ENCODE peak calls at places on chromosomes 16 and 17, in four cellular contexts. One of them, this sample, is unnamed. For H3K27me3, the result is how much of the 10 kb centered on the place peaks cover.

GRCh38 chr17:36657763-36658490 is 56.5 kb downstream of the MRM1 start:
- DNase-seq in astrocyte: no peak
- DNase-seq in neural progenitor cell: peak
- DNase-seq in heart left ventricle: no peak
- DNase-seq in this sample: no peak

GRCh38 chr16:83794874-83795273 is 12.9 kb upstream of the HSBP1 start:
- DNase-seq in astrocyte: no peak
- DNase-seq in neural progenitor cell: no peak
- DNase-seq in heart left ventricle: no peak
- DNase-seq in this sample: no peak

GRCh38 chr17:79001190-79002020 is 8.2 kb downstream of the CANT1 start:
- DNase-seq in astrocyte: no peak
- DNase-seq in neural progenitor cell: no peak
- DNase-seq in heart left ventricle: no peak
- DNase-seq in this sample: no peak

GRCh38 chr17:57288034-57288752 is 31.9 kb downstream of the MSI2 start:
- DNase-seq in astrocyte: no peak
- DNase-seq in neural progenitor cell: no peak
- DNase-seq in heart left ventricle: peak
- DNase-seq in this sample: no peak

GRCh38 chr17:81002409-81003361 is 11.0 kb downstream of the CHMP6 start:
- DNase-seq in astrocyte: peak
- DNase-seq in neural progenitor cell: no peak
- DNase-seq in heart left ventricle: peak
- DNase-seq in this sample: no peak

GRCh38 chr17:55224746-55225145 is 40.0 kb upstream of the HLF start:
- DNase-seq in astrocyte: no peak
- DNase-seq in neural progenitor cell: no peak
- DNase-seq in heart left ventricle: no peak
- DNase-seq in this sample: no peak

GRCh38 chr17:34436607-34437006 is 73.6 kb upstream of the CCL1 start:
- DNase-seq in astrocyte: no peak
- DNase-seq in neural progenitor cell: no peak
- DNase-seq in heart left ventricle: no peak
- DNase-seq in this sample: no peak

GRCh38 chr16:11672206-11673090 is 4.2 kb downstream of the SNN start:
- DNase-seq in astrocyte: no peak
- DNase-seq in neural progenitor cell: no peak
- DNase-seq in heart left ventricle: no peak
- DNase-seq in this sample: no peak

GRCh38 chr17:16971458-16972338 is at the start of gene TNFRSF13B:
- DNase-seq in astrocyte: no peak
- DNase-seq in neural progenitor cell: no peak
- DNase-seq in heart left ventricle: no peak
- DNase-seq in this sample: no peak

GRCh38 chr17:64036198-64036922 is 15.9 kb upstream of the ICAM2 start:
- DNase-seq in astrocyte: no peak
- DNase-seq in neural progenitor cell: peak
- DNase-seq in heart left ventricle: no peak
- DNase-seq in this sample: no peak

GRCh38 chr16:11309895-11310633 is 28.9 kb upstream of the PRM1 start:
- DNase-seq in astrocyte: no peak
- DNase-seq in neural progenitor cell: no peak
- DNase-seq in heart left ventricle: no peak
- DNase-seq in this sample: no peak

GRCh38 chr17:76644995-76645394 is 1.4 kb upstream of the ST6GALNAC1 start:
- DNase-seq in astrocyte: no peak
- DNase-seq in neural progenitor cell: no peak
- DNase-seq in heart left ventricle: no peak
- DNase-seq in this sample: no peak

GRCh38 chr17:76643553-76644148 is at the start of gene ST6GALNAC1:
- DNase-seq in astrocyte: no peak
- DNase-seq in neural progenitor cell: no peak
- DNase-seq in heart left ventricle: peak
- DNase-seq in this sample: no peak

GRCh38 chr17:76645481-76645880 is 1.9 kb upstream of the ST6GALNAC1 start:
- DNase-seq in astrocyte: no peak
- DNase-seq in neural progenitor cell: no peak
- DNase-seq in heart left ventricle: no peak
- DNase-seq in this sample: no peak

GRCh38 chr17:76642994-76643393 is 563 bp downstream of the ST6GALNAC1 start:
- DNase-seq in astrocyte: no peak
- DNase-seq in neural progenitor cell: no peak
- DNase-seq in heart left ventricle: no peak
- DNase-seq in this sample: no peak

DNA sequence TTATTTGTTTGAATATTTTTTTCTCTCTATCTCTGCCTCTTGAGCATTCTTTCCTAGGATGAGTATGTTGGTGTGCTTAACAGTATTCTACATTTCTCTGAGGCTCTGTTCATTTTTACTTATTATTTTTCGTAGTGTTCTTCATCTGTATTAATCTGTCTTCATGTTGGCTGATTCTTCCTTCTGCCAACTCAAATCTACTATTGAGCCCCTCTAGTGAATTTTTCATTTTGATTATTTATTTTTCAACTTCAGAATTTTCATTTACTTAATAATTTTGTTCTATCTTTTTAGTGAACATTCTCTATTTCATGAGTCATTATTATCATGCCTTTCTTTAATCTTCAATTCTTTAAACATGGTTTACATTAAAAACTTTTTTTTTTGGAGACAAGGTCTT is 3.2 kb upstream of the ST6GALNAC1 start:
- DNase-seq in astrocyte: no peak
- DNase-seq in neural progenitor cell: no peak
- DNase-seq in heart left ventricle: no peak
- DNase-seq in this sample: no peak
- H3K4me3 ChIP-seq in astrocyte: no peak
- H3K4me3 ChIP-seq in neural progenitor cell: no peak
- H3K4me3 ChIP-seq in heart left ventricle: no peak
- H3K4me3 ChIP-seq in this sample: no peak

GRCh38 chr17:76793775-76794174 is 55.9 kb downstream of the MFSD11 start:
- DNase-seq in astrocyte: peak
- DNase-seq in neural progenitor cell: peak
- DNase-seq in heart left ventricle: no peak
- DNase-seq in this sample: no peak
- TF ChIP-seq CTCF in astrocyte: peak
- TF ChIP-seq CTCF in neural progenitor cell: peak
- TF ChIP-seq CTCF in heart left ventricle: no peak
- TF ChIP-seq CTCF in this sample: peak

DNA sequence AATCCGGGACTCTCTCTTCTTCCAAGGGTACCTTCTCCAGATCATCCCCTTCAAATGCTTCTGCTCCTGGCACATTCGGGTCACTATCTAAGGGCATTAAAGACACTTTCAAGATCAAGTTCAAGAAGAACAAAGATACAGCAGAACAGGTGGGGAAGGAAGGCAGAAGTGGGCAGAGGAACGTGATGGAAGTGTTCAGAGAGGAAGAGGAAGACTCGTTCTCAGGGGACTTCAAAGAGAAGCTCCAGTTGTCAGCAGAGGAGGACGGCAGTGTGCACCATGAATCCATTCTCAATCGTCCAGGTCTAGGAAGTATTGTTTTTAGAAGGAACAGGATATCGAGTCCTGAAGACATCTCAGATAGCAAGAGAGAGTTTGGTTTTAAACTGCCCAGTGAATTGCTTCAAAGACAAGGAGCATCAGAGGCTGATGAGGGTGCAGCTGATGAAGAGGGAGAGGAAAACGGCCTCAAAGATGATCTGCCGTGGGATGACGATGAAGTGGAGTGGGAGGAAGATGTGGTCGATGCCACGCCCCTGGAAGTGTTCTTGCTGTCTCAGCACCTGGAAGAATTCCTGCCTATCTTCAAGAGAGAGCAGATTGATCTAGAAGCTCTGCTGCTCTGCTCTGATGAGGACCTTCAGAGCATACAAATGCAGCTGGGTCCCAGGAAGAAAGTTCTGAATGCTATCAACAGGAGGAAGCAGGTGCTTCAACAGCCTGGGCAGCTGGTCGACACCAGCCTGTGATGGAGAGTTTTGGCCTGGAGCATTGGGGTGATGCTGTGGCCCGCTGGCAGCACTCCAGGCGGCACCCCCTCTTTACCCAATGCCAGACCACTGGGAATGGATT is 16.8 kb downstream of the ANKS4B start:
- DNase-seq in astrocyte: no peak
- DNase-seq in neural progenitor cell: no peak
- DNase-seq in heart left ventricle: no peak
- DNase-seq in this sample: no peak
- H3K27me3 ChIP-seq in astrocyte: under half
- H3K27me3 ChIP-seq in neural progenitor cell: under half
- H3K27me3 ChIP-seq in heart left ventricle: under half
- H3K27me3 ChIP-seq in this sample: under half

GRCh38 chr16:67173323-67173722 is 3.0 kb downstream of the NOL3 start:
- DNase-seq in astrocyte: no peak
- DNase-seq in neural progenitor cell: no peak
- DNase-seq in heart left ventricle: no peak
- DNase-seq in this sample: no peak

GRCh38 chr16:67173808-67174705 is 3.7 kb downstream of the NOL3 start:
- DNase-seq in astrocyte: peak
- DNase-seq in neural progenitor cell: peak
- DNase-seq in heart left ventricle: peak
- DNase-seq in this sample: no peak

GRCh38 chr16:67176662-67177061 is 6.3 kb downstream of the NOL3 start:
- DNase-seq in astrocyte: no peak
- DNase-seq in neural progenitor cell: no peak
- DNase-seq in heart left ventricle: no peak
- DNase-seq in this sample: no peak

GRCh38 chr16:67177743-67178699 is 5.7 kb downstream of the MATCAP1 start:
- DNase-seq in astrocyte: no peak
- DNase-seq in neural progenitor cell: peak
- DNase-seq in heart left ventricle: peak
- DNase-seq in this sample: no peak

DNA sequence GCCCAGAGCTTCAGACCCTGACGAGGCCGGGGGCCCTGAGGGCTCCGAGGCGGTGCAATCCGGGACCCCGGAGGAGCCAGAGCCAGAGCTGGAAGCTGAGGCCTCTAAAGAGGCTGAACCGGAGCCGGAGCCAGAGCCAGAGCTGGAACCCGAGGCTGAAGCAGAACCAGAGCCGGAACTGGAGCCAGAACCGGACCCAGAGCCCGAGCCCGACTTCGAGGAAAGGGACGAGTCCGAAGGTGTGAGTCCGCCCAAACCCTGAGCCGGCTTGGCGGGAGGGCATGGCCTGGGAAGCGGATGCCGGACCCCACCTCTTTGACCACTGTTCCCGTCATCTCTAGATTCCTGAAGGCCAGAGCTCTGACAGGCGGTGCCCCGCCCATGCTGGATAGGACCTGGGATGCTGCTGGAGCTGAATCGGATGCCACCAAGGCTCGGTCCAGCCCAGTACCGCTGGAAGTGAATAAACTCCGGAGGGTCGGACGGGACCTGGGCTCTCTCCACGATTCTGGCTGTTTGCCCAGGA is 4.4 kb downstream of the NOL3 start:
- DNase-seq in astrocyte: no peak
- DNase-seq in neural progenitor cell: no peak
- DNase-seq in heart left ventricle: no peak
- DNase-seq in this sample: no peak
- H3K4me3 ChIP-seq in astrocyte: peak
- H3K4me3 ChIP-seq in neural progenitor cell: peak
- H3K4me3 ChIP-seq in heart left ventricle: peak
- H3K4me3 ChIP-seq in this sample: peak

DNA sequence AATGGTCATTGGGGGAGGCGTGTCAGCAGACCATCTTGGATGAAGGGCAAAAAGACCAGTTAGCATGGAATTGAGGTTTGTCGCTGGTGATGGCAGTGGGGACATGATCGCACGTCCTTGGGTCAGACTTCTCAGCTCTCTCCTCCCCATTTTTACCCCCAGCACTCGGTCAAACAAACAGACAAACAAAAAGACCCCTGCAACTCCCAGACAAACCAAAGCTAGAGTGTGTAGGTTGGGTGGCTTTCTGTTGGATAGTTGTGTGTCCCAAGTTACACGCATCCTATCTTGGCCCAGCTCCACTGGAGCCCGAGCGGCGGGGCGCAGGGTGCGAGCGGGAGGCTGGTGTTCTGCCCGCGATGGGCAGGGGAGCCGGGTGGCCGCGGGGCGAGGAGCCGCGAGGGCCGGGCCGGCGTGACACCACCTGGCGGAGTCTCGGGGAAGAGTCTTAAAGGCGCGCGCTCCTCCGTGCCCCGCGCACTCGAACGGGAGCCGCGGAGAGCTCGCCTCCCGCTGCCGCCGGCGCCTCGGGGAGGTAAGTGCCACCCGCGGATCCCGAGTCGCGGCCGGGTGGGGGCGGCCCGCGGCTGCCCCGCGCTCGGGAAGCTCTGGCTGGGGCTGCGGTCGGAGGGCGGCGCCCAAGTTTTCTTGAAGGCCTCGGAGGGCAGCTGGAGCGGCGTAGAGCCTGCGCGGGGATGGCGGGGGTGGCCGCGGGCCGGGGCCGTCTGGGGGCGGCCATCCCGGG is 18.5 kb upstream of the NTN1 start:
- DNase-seq in astrocyte: peak
- DNase-seq in neural progenitor cell: peak
- DNase-seq in heart left ventricle: no peak
- DNase-seq in this sample: no peak
- TF ChIP-seq CTCF in astrocyte: no peak
- TF ChIP-seq CTCF in neural progenitor cell: peak
- TF ChIP-seq CTCF in heart left ventricle: peak
- TF ChIP-seq CTCF in this sample: peak

GRCh38 chr17:68294196-68294555 is 2.9 kb downstream of the ARSG start:
- DNase-seq in astrocyte: no peak
- DNase-seq in neural progenitor cell: peak
- DNase-seq in heart left ventricle: no peak
- DNase-seq in this sample: no peak
- H3K27me3 ChIP-seq in astrocyte: under half
- H3K27me3 ChIP-seq in neural progenitor cell: under half
- H3K27me3 ChIP-seq in heart left ventricle: under half
- H3K27me3 ChIP-seq in this sample: under half

DNA sequence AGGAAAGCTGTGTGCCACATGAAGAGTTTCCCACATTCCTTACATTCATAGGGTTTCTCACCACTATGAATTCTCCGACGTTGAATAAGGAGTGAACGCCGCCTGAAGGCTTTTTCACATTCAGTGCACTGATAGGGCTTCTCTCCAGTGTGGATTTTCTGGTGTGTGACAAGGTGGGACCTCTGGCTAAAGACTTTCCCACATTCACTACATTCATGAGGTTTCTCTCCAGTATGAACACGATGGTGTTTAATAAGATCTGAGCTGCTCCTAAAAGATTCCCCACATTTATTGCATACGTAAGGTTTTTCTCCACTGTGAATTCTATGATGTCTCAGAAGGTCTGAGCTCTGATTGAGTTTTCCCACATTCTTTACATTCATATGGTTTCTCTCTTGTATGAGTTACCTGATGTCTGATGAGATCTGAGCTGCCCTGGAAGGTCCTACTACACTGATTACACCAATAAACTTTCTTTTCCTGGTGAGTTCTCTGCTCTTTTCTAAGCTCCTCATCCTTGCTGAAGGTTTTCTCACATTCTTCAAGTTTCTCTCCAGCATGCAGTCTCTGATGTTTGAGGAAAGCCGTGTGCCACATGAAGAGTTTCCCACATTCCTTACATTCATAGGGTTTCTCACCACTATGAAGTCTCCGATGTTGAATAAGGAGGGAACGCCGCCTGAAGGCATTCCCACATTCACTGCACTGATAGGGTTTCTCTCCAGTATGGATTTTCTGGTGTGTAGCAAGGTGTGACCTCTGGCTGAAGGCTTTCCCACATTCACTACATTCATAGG is 10.0 kb downstream of the ZNF594 start:
- DNase-seq in astrocyte: no peak
- DNase-seq in neural progenitor cell: no peak
- DNase-seq in heart left ventricle: no peak
- DNase-seq in this sample: no peak
- H3K4me3 ChIP-seq in astrocyte: no peak
- H3K4me3 ChIP-seq in neural progenitor cell: peak
- H3K4me3 ChIP-seq in heart left ventricle: no peak
- H3K4me3 ChIP-seq in this sample: no peak

GRCh38 chr17:18944646-18945045 is 7.3 kb upstream of the SLC5A10 start:
- DNase-seq in astrocyte: no peak
- DNase-seq in neural progenitor cell: no peak
- DNase-seq in heart left ventricle: no peak
- DNase-seq in this sample: no peak
- TF ChIP-seq CTCF in astrocyte: no peak
- TF ChIP-seq CTCF in neural progenitor cell: no peak
- TF ChIP-seq CTCF in heart left ventricle: no peak
- TF ChIP-seq CTCF in this sample: no peak